ENCODE peak calls at places on chromosomes 5 and 9, in six cellular contexts. I is right cardiac atrium, S is IMR-90, Q is left ventricle myocardium inferior, C is A549, F is heart right ventricle. K is an unnamed sample. For H3K4me1, the result is how much of the 10 kb centered on the place peaks cover.

GRCh38 chr5:178545941-178546674 is 44.1 kb downstream of the COL23A1 start:
- DNase-seq in Q (no peak), S (no peak), F (no peak), I (no peak), C (no peak), K (no peak)

GRCh38 chr5:141384471-141385267 is 2.1 kb downstream of the PCDHGA7 start:
- DNase-seq in S (no peak), I (no peak), C (no peak), F (no peak), Q (no peak), K (no peak)

GRCh38 chr9:133844876-133845658 is 106.9 kb upstream of the SARDH start:
- DNase-seq in F (peak), S (peak), C (no peak), I (peak), Q (peak), K (no peak)

GRCh38 chr5:149853019-149853648 is 91.5 kb downstream of the PDE6A start:
- DNase-seq in F (peak), S (peak), Q (peak), C (peak), I (peak), K (no peak)

GRCh38 chr5:7015586-7016256 is 302.5 kb downstream of the TENT4A start:
- DNase-seq in S (no peak), F (no peak), I (no peak), Q (no peak), C (peak), K (no peak)

GRCh38 chr5:115573133-115573532 is 28.6 kb upstream of the FEM1C start:
- DNase-seq in F (no peak), Q (no peak), S (peak), I (no peak), C (no peak), K (no peak)

GRCh38 chr9:132260846-132261245 is 93.9 kb downstream of the SETX start:
- DNase-seq in F (no peak), I (no peak), S (no peak), C (no peak), Q (no peak), K (no peak)

GRCh38 chr9:70587143-70587710 is 172.8 kb upstream of the KLF9 start:
- DNase-seq in C (no peak), Q (no peak), I (no peak), F (no peak), S (peak), K (no peak)

GRCh38 chr5:54927097-54927746 is 58.2 kb downstream of the ESM1 start:
- DNase-seq in S (no peak), F (no peak), C (no peak), I (no peak), Q (no peak), K (no peak)

GRCh38 chr9:35690447-35691324 is 961 bp upstream of the TPM2 start:
- DNase-seq in S (peak), I (peak), C (peak), Q (peak), F (peak), K (peak)

GRCh38 chr5:75656311-75657003 is 45.2 kb downstream of the ANKDD1B start:
- DNase-seq in C (no peak), F (no peak), I (no peak), S (peak), Q (no peak), K (no peak)

GRCh38 chr9:37529111-37529510 is 43.4 kb downstream of the POLR1E start:
- DNase-seq in C (no peak), F (no peak), S (no peak), I (no peak), Q (no peak), K (peak)

GRCh38 chr5:93512799-93513198 is 68.2 kb downstream of the NR2F1-AS1 start:
- DNase-seq in I (no peak), S (peak), C (no peak), F (no peak), Q (no peak), K (no peak)

GRCh38 chr9:114850871-114851270 is 45.0 kb upstream of the TNFSF15 start:
- DNase-seq in I (no peak), Q (no peak), C (no peak), F (no peak), S (peak), K (no peak)

GRCh38 chr5:75265731-75266130 is 29.1 kb upstream of the ANKRD31 start:
- DNase-seq in C (peak), F (no peak), Q (no peak), S (peak), I (no peak), K (peak)

GRCh38 chr9:32928912-32929311 is 72.5 kb downstream of the APTX start:
- DNase-seq in S (no peak), I (no peak), Q (no peak), C (no peak), F (no peak), K (no peak)

GRCh38 chr9:89513836-89514235 is 15.9 kb upstream of the SEMA4D start:
- DNase-seq in I (no peak), Q (no peak), F (no peak), C (no peak), S (no peak), K (no peak)

GRCh38 chr5:22391956-22392355 is 461.2 kb downstream of the CDH12 start:
- DNase-seq in I (no peak), Q (no peak), C (no peak), F (no peak), S (no peak), K (no peak)

GRCh38 chr5:74199005-74199404 is 441.5 kb downstream of the ENC1 start:
- DNase-seq in Q (no peak), I (no peak), S (peak), C (no peak), F (no peak), K (no peak)

GRCh38 chr9:108467653-108468324 is 388.0 kb downstream of the ACTL7B start:
- DNase-seq in I (no peak), S (peak), F (no peak), C (peak), Q (no peak), K (no peak)

GRCh38 chr5:176775409-176775808 is 35.0 kb upstream of the UNC5A start:
- DNase-seq in S (no peak), C (no peak), I (no peak), Q (no peak), F (no peak), K (no peak)

GRCh38 chr5:180212363-180213255 is 3.6 kb upstream of the RASGEF1C start:
- DNase-seq in F (no peak), I (no peak), Q (no peak), S (peak), C (no peak), K (no peak)

GRCh38 chr5:122078116-122078865 is at the start of gene LOX:
- DNase-seq in F (peak), Q (peak), S (peak), I (peak), C (peak), K (no peak)

GRCh38 chr5:142817961-142818431 is 47.8 kb downstream of the ARHGAP26 start:
- DNase-seq in I (no peak), F (no peak), C (no peak), S (no peak), Q (no peak), K (no peak)
- H3K27ac ChIP-seq in I (peak), F (no peak), C (peak), S (no peak), Q (peak), K (no peak)

GRCh38 chr9:91844656-91845291 is 105.3 kb downstream of the ROR2 start:
- DNase-seq in C (no peak), Q (no peak), S (no peak), I (no peak), F (no peak), K (no peak)

GRCh38 chr9:91848146-91848545 is 101.9 kb downstream of the ROR2 start:
- DNase-seq in C (no peak), Q (no peak), S (no peak), I (no peak), F (no peak), K (no peak)

GRCh38 chr9:91845839-91846238 is 104.2 kb downstream of the ROR2 start:
- DNase-seq in S (no peak), I (no peak), F (no peak), C (no peak), Q (no peak), K (no peak)

GRCh38 chr9:91849694-91850093 is 100.3 kb downstream of the ROR2 start:
- DNase-seq in S (no peak), Q (no peak), I (no peak), F (no peak), C (no peak), K (no peak)

DNA sequence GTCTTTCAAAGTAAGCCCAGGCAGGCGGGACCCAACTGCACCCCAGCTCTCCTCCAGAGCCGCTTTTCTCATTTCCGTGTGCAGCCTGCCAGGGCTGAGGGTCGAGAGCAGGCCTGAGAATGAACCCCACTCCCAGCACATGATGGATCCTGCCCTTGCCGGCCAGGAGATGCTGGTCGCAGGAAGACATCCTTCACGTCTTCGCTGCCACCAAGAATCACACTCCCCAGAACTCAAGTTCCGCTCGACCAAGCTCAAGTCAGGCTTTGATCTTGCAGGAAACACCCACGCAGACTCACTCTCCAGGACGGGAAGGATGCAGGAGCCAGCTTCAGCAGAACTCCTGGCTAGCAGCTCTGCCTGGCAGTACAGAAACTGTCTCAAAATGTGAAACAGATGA is 102.5 kb downstream of the ROR2 start:
- DNase-seq in Q (no peak), I (no peak), F (no peak), S (peak), C (no peak), K (no peak)
- H3K4me1 ChIP-seq in Q (under half), I (under half), F (under half), S (under half), C (under half), K (under half)

GRCh38 chr9:91143642-91144041 is 218.1 kb downstream of the AUH start:
- DNase-seq in C (no peak), S (no peak), Q (no peak), F (no peak), I (no peak), K (no peak)
- H3K4me3 ChIP-seq in C (no peak), S (no peak), Q (no peak), F (no peak), I (no peak), K (no peak)

GRCh38 chr9:125959980-125960619 is 212.9 kb downstream of the PBX3 start:
- DNase-seq in S (no peak), C (no peak), F (no peak), I (no peak), Q (no peak), K (no peak)
- H3K27ac ChIP-seq in S (no peak), C (no peak), F (no peak), I (no peak), Q (no peak), K (no peak)

DNA sequence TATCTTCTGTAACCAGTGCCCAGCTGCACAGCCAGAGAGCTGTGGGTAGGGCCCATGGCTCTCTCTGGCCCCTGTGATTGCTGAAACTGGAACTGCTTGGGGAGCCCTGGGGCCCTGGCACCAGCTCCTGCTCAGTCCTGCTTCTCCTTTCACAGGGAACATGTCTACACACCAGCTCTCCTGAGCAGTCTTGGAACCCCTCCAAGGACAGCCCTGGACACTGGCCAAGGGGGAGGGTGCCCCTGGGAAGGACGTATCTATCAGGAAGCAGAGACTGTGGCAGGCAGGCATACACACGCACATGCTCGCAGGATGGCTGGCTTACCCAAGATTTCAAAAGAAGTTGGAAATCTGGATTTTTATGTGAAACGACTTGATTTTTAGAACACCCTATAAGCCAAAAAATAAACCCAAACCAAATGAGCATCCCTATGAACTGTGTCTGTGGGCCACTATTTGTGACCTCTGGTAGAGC is 8.8 kb upstream of the TRAF1 start:
- DNase-seq in Q (peak), S (peak), C (peak), I (peak), F (peak), K (no peak)
- H3K4me1 ChIP-seq in Q (half or more), S (under half), C (under half), I (under half), F (under half), K (half or more)